ENCODE peak calls at places on chromosomes 3 and 15, in five cellular contexts. Q is cardiac fibroblast, X is ovary, P is heart right ventricle, L is GM23338. Y is an unnamed sample.

GRCh38 chr15:82122754-82123400 is 77.1 kb upstream of the MEX3B start:
- DNase-seq in P (no peak), X (peak), Q (peak), L (no peak), Y (peak)

GRCh38 chr15:27844018-27844666 is 255.0 kb downstream of the OCA2 start:
- DNase-seq in X (no peak), L (no peak), P (no peak), Q (peak), Y (peak)

GRCh38 chr3:104810896-104811295 is 555.8 kb upstream of the ALCAM start:
- DNase-seq in Q (no peak), X (no peak), L (no peak), P (no peak), Y (no peak)

GRCh38 chr15:64267331-64267973 is 88.5 kb downstream of the CSNK1G1 start:
- DNase-seq in X (no peak), Q (no peak), P (no peak), L (no peak), Y (no peak)

GRCh38 chr3:33403756-33404155 is 36.4 kb downstream of the UBP1 start:
- DNase-seq in L (no peak), Q (no peak), X (no peak), P (no peak), Y (no peak)

GRCh38 chr3:36944641-36945270 is at the start of gene TRANK1:
- DNase-seq in L (peak), P (peak), X (peak), Q (peak), Y (peak)

GRCh38 chr3:45472795-45473194 is 84.4 kb downstream of the LARS2 start:
- DNase-seq in L (no peak), P (no peak), X (no peak), Q (no peak), Y (no peak)

GRCh38 chr15:47587938-47588817 is 129.1 kb upstream of the SEMA6D start:
- DNase-seq in L (no peak), Q (peak), X (no peak), P (no peak), Y (peak)

GRCh38 chr3:132628157-132628556 is 31.1 kb downstream of the ACKR4 start:
- DNase-seq in L (no peak), X (no peak), Q (peak), P (no peak), Y (peak)

GRCh38 chr15:75121547-75121946 is 80.1 kb upstream of the C15orf39 start:
- DNase-seq in X (no peak), P (no peak), L (no peak), Q (no peak), Y (no peak)

GRCh38 chr15:51846463-51847230 is 17.2 kb downstream of the TMOD3 start:
- DNase-seq in Q (peak), L (no peak), P (no peak), X (no peak), Y (peak)

GRCh38 chr15:52331490-52332240 is 36.1 kb upstream of the MYO5C start:
- DNase-seq in P (no peak), L (peak), Q (peak), X (no peak), Y (peak)

GRCh38 chr15:68340711-68341671 is 63.4 kb downstream of the FEM1B start:
- DNase-seq in X (no peak), L (no peak), P (no peak), Q (no peak), Y (no peak)

GRCh38 chr3:136110481-136110880 is 85.7 kb downstream of the MSL2 start:
- DNase-seq in L (no peak), Q (no peak), P (no peak), X (no peak), Y (no peak)

GRCh38 chr15:65212097-65212496 is 824 bp upstream of the CILP start:
- DNase-seq in X (no peak), P (no peak), L (peak), Q (no peak), Y (no peak)

GRCh38 chr15:100875976-100876375 is 3.7 kb upstream of the ALDH1A3 start:
- DNase-seq in P (no peak), Q (no peak), L (no peak), X (no peak), Y (no peak)

GRCh38 chr3:124322309-124322880 is 330.5 kb upstream of the ROPN1 start:
- DNase-seq in X (no peak), Q (no peak), P (no peak), L (no peak), Y (no peak)

GRCh38 chr15:98289747-98290146 is 329.2 kb downstream of the ARRDC4 start:
- DNase-seq in L (no peak), Q (no peak), P (no peak), X (no peak), Y (no peak)

GRCh38 chr3:11186771-11187170 is 32.5 kb downstream of the HRH1 start:
- DNase-seq in Q (peak), X (no peak), P (no peak), L (no peak), Y (peak)

GRCh38 chr15:92339361-92339760 is 54.3 kb upstream of the ST8SIA2 start:
- DNase-seq in L (no peak), Q (no peak), X (no peak), P (no peak), Y (no peak)

DNA sequence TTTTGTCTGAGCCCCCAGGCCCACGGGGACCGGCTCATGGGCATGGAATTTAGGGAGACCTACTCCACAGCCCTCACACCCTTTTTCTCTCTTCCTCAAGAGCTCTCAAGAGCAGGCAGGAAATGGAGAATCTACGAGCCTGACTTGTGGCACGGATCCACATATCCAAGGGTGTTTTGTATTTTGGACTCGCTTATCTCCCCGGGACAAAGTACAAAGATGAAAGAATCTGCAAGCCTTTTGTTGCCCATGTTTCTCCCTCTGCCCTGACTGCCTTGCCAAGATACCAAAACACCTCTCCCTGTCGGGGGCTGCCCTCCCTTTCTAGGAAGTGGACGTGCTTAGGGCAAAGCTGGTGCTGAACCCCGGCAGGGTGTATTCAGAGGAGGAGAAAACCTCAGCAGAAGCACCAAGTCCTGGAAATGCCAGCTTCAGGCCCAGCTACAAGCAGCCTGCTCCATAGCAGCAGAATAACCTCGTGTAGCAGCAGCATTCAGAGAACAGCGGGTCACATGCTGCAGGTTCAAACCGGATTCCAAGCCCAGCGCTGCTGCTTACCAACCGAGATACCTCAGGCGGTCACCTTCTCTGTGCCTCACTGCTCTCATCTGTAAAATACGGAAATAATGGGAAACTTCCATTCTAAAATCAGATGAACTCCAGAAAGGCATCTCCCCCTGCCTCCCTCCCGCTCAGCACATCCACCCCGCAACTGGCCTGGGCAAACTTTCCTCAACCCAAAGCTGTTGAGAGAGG is 35.2 kb downstream of the DNASE1L3 start:
- DNase-seq in X (peak), P (no peak), Q (peak), L (peak), Y (peak)
- H3K4me3 ChIP-seq in X (no peak), P (no peak), Q (no peak), L (no peak), Y (no peak)

DNA sequence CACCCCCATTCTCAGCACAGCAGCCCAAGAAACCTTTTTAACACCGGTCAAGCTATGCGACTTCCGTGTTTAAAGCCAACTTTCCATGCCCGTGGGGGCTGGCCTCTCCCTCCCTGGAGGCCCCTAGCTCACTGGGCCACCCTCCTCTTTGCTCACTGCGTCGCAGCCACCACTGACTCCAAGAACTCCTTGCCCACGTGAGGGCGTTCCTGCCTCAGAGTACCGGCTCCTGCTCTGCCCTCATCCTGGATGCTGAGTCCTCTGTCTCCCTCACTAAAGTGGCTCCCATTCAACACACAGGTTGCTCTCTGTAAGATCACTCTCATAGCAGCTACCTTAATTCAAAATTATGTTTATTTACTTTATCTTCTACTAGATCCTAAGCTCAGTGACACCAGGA is 8.2 kb downstream of the BDH1 start:
- DNase-seq in P (no peak), X (no peak), L (peak), Q (no peak), Y (no peak)
- TF ChIP-seq CTCF in P (no peak), X (no peak), L (peak), Q (no peak), Y (no peak)

DNA sequence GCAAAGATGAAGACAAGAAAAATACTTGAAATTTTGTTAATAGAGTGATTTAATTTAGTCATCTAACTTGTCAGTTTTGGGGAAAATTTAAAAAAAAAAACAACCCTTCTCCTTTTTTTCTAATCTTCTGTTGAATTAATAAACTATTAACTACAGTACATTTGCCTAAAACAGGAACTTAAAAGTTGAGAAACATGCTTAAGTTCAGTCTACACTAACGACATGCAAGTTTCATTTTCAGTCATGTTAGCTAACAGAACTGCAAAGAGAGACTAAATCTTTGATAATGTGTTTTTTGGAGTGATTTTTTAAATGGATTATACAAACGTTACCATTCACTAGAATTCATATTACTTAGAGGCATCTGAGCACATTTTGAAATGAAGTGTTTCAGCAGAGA is 71.9 kb upstream of the MBNL1 start:
- DNase-seq in L (no peak), X (no peak), P (no peak), Q (no peak), Y (peak)
- H3K4me3 ChIP-seq in L (no peak), X (peak), P (peak), Q (no peak), Y (no peak)

GRCh38 chr3:50445919-50446318 is 57.5 kb downstream of the CACNA2D2 start:
- DNase-seq in X (no peak), P (no peak), Q (no peak), L (no peak), Y (no peak)
- TF ChIP-seq CTCF in X (no peak), P (no peak), Q (no peak), L (no peak), Y (no peak)

GRCh38 chr15:25862469-25863066 is 559 bp downstream of the ATP10A start:
- DNase-seq in P (no peak), X (no peak), L (peak), Q (peak), Y (no peak)

GRCh38 chr15:25863968-25864580 is 947 bp upstream of the ATP10A start:
- DNase-seq in P (no peak), Q (no peak), X (no peak), L (no peak), Y (no peak)

GRCh38 chr15:25860885-25861866 is 2.0 kb downstream of the ATP10A start:
- DNase-seq in X (no peak), P (no peak), L (no peak), Q (no peak), Y (peak)

GRCh38 chr15:25863067-25863967 is at the start of gene ATP10A:
- DNase-seq in P (peak), X (peak), L (peak), Q (peak), Y (peak)

GRCh38 chr15:25862087-25862468 is 1.0 kb downstream of the ATP10A start:
- DNase-seq in X (no peak), Q (no peak), L (peak), P (no peak), Y (peak)
- H3K4me3 ChIP-seq in X (peak), Q (peak), L (peak), P (peak), Y (peak)

DNA sequence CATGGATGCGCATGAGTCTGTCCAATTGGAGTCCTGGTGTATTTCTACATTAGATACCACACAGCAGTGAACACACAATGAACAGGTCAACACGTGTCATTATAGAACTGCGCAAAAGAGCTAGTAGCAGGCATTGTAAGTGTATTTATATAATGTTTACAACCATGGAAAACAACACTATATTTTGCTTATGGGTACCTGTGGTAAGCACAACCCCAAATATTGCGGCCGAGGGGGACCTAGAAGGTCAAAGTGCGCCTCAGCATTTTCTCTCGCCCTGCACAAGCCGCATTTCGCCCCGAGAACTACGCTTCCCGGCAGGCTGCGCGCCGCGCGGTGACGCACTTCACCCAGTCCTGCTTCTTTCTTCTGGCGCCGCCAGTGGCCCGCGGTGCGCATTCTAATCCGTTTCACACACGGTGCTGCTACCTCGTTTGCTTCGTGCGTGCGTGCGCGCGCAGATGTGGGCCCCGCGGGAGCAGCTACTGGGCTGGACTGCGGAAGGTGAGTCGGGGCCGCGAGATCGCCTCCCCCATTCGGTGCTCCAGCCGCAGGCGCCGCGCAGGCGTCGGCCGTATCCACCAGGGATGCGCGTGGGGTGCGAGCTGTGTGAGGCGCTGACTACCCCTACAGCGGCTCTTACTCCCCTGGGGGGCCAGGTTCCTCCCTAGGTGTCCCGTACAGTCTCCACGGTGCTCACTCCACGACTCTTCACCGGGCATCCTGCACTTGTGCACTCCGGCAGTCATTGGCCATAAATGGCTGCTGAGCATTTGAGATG is at the start of gene ZNF589:
- DNase-seq in P (peak), Q (peak), L (peak), X (peak), Y (peak)
- TF ChIP-seq CTCF in P (no peak), Q (peak), L (peak), X (no peak), Y (no peak)

DNA sequence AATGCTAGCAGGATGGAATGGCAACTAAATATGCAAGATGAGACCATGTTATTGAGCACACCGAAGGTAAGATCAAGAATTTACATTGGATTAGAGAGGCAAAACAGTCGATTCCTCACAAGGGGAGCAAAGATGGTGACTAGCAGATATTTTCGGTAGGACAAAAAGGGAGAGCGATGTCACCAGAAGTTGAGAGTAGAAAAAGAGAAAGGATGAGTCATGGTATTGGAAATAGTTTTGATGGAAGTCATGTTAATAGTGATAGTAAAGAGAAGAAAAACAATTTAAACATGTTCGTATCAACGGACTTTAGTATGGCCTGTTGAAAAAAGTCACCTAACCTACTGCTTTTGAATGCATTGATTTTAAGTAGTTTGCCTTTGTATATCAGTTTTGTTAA is 55.0 kb downstream of the UBE2E2 start:
- DNase-seq in P (no peak), L (no peak), Q (no peak), X (no peak), Y (no peak)
- H3K4me3 ChIP-seq in P (no peak), L (no peak), Q (no peak), X (no peak), Y (no peak)

Y was measured in fibroblast of the aortic adventitia.